ENCODE peak calls at places on chromosomes 2 and 18, in five cellular contexts. One of them, this sample, is unnamed.

GRCh38 chr2:40725040-40725439 is 273.1 kb upstream of the SLC8A1 start:
- DNase-seq in gastrocnemius medialis: no peak
- DNase-seq in uterus: no peak
- DNase-seq in endodermal cell: no peak
- DNase-seq in RWPE2: no peak
- DNase-seq in this sample: no peak

GRCh38 chr2:233705911-233706506 is 6.7 kb upstream of the UGT1A5 start:
- DNase-seq in endodermal cell: no peak
- DNase-seq in gastrocnemius medialis: no peak
- DNase-seq in uterus: no peak
- DNase-seq in RWPE2: no peak
- DNase-seq in this sample: no peak

GRCh38 chr18:80154293-80154692 is 45.2 kb downstream of the ADNP2 start:
- DNase-seq in endodermal cell: peak
- DNase-seq in RWPE2: no peak
- DNase-seq in uterus: no peak
- DNase-seq in gastrocnemius medialis: no peak
- DNase-seq in this sample: no peak

GRCh38 chr2:32918774-32919173 is 28.0 kb upstream of the LTBP1 start:
- DNase-seq in RWPE2: no peak
- DNase-seq in endodermal cell: no peak
- DNase-seq in gastrocnemius medialis: no peak
- DNase-seq in uterus: no peak
- DNase-seq in this sample: no peak

GRCh38 chr2:105287692-105288091 is 41.8 kb downstream of the TGFBRAP1 start:
- DNase-seq in RWPE2: no peak
- DNase-seq in gastrocnemius medialis: no peak
- DNase-seq in endodermal cell: peak
- DNase-seq in uterus: no peak
- DNase-seq in this sample: no peak

GRCh38 chr18:72675394-72675793 is 131.3 kb upstream of the CBLN2 start:
- DNase-seq in gastrocnemius medialis: no peak
- DNase-seq in RWPE2: no peak
- DNase-seq in endodermal cell: peak
- DNase-seq in uterus: no peak
- DNase-seq in this sample: no peak

GRCh38 chr2:70690846-70691245 is 77.2 kb downstream of the ADD2 start:
- DNase-seq in uterus: no peak
- DNase-seq in gastrocnemius medialis: no peak
- DNase-seq in RWPE2: no peak
- DNase-seq in endodermal cell: peak
- DNase-seq in this sample: no peak

GRCh38 chr2:40098786-40099470 is 319.9 kb upstream of the THUMPD2 start:
- DNase-seq in RWPE2: no peak
- DNase-seq in endodermal cell: no peak
- DNase-seq in uterus: no peak
- DNase-seq in gastrocnemius medialis: no peak
- DNase-seq in this sample: no peak

DNA sequence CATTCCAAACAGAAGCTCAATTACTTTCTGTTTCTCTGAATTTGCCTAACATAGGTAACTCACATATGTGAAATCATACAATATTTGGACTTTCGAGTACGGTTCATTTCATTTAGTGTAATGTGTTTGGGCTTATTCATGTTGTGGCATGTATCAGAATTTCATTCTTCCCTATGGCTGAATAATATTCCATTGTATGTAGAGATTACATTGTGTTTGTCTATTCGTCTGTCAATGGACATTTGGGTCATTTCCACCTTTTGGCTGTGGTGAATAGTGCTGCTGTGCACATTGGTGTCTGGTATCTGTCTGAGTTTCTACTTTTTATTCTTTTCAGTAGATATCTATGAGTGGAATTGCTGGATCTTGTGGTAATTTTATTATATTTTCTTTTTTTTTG is 43.9 kb downstream of the LBH start:
- DNase-seq in gastrocnemius medialis: no peak
- DNase-seq in RWPE2: no peak
- DNase-seq in uterus: no peak
- DNase-seq in endodermal cell: no peak
- DNase-seq in this sample: no peak
- H3K4me3 ChIP-seq in gastrocnemius medialis: no peak
- H3K4me3 ChIP-seq in RWPE2: no peak
- H3K4me3 ChIP-seq in uterus: no peak
- H3K4me3 ChIP-seq in endodermal cell: no peak
- H3K4me3 ChIP-seq in this sample: no peak

GRCh38 chr2:30351087-30351486 is 96.0 kb upstream of the LCLAT1 start:
- DNase-seq in uterus: no peak
- DNase-seq in gastrocnemius medialis: no peak
- DNase-seq in RWPE2: no peak
- DNase-seq in endodermal cell: no peak
- DNase-seq in this sample: no peak
- H3K4me3 ChIP-seq in uterus: no peak
- H3K4me3 ChIP-seq in gastrocnemius medialis: no peak
- H3K4me3 ChIP-seq in RWPE2: no peak
- H3K4me3 ChIP-seq in endodermal cell: no peak
- H3K4me3 ChIP-seq in this sample: no peak

DNA sequence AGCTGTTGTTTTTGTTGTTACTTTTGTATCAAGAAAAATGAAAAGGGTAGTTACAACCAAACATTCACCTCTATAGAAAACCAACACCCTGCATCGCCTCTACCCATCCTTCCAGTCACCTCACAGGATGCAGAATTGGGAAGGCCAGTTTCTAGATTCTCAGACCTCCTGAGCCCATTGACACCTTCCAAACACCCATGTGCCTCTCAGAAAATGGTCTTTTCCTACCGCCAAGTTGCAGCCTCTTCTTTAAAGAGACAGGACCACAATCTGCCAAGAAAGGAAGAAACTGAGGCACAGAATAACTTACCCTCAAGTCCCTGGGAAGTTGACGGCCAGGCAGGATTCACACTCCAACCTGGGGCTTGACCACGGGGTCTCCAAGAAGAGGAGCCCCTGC is 101.4 kb downstream of the TNS1 start:
- DNase-seq in endodermal cell: no peak
- DNase-seq in uterus: no peak
- DNase-seq in RWPE2: no peak
- DNase-seq in gastrocnemius medialis: no peak
- DNase-seq in this sample: no peak
- H3K4me3 ChIP-seq in endodermal cell: no peak
- H3K4me3 ChIP-seq in uterus: no peak
- H3K4me3 ChIP-seq in RWPE2: no peak
- H3K4me3 ChIP-seq in gastrocnemius medialis: no peak
- H3K4me3 ChIP-seq in this sample: peak

GRCh38 chr18:10926565-10927194 is 222.7 kb downstream of the PIEZO2 start:
- DNase-seq in gastrocnemius medialis: no peak
- DNase-seq in RWPE2: no peak
- DNase-seq in uterus: no peak
- DNase-seq in endodermal cell: no peak
- DNase-seq in this sample: no peak

GRCh38 chr18:10927290-10927979 is 221.9 kb downstream of the PIEZO2 start:
- DNase-seq in uterus: no peak
- DNase-seq in endodermal cell: no peak
- DNase-seq in gastrocnemius medialis: no peak
- DNase-seq in RWPE2: no peak
- DNase-seq in this sample: peak

GRCh38 chr18:10930078-10930477 is 219.3 kb downstream of the PIEZO2 start:
- DNase-seq in endodermal cell: no peak
- DNase-seq in gastrocnemius medialis: no peak
- DNase-seq in uterus: no peak
- DNase-seq in RWPE2: no peak
- DNase-seq in this sample: no peak

GRCh38 chr18:10928971-10929373 is 220.4 kb downstream of the PIEZO2 start:
- DNase-seq in endodermal cell: no peak
- DNase-seq in gastrocnemius medialis: no peak
- DNase-seq in uterus: no peak
- DNase-seq in RWPE2: no peak
- DNase-seq in this sample: peak

GRCh38 chr18:10927980-10928605 is 221.3 kb downstream of the PIEZO2 start:
- DNase-seq in gastrocnemius medialis: no peak
- DNase-seq in RWPE2: no peak
- DNase-seq in uterus: no peak
- DNase-seq in endodermal cell: no peak
- DNase-seq in this sample: no peak
- H3K4me3 ChIP-seq in gastrocnemius medialis: no peak
- H3K4me3 ChIP-seq in RWPE2: no peak
- H3K4me3 ChIP-seq in uterus: no peak
- H3K4me3 ChIP-seq in endodermal cell: no peak
- H3K4me3 ChIP-seq in this sample: no peak

DNA sequence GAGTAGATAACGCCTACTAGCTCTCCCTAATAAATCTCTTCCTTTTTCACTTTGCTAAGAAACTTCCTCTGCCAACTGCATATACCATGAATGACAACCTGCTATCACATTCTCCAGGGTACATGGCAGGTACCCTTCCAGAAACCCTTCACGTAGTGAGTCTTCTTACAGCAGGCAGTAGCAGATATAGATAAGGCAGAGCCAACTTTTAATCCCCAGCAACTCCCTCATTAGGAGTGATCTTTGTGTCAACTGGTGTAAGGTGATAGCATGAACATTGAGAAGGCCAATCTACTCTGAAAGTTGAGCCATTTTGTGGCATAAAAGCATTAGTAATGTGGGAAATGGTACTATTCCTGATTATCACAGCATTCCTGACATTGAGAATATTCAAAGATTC is 5.7 kb upstream of the STK17B start:
- DNase-seq in RWPE2: no peak
- DNase-seq in gastrocnemius medialis: no peak
- DNase-seq in uterus: no peak
- DNase-seq in endodermal cell: no peak
- DNase-seq in this sample: no peak
- H3K4me3 ChIP-seq in RWPE2: no peak
- H3K4me3 ChIP-seq in gastrocnemius medialis: no peak
- H3K4me3 ChIP-seq in uterus: no peak
- H3K4me3 ChIP-seq in endodermal cell: no peak
- H3K4me3 ChIP-seq in this sample: no peak

GRCh38 chr2:179262077-179262660 is 2.5 kb downstream of the SESTD1 start:
- DNase-seq in RWPE2: no peak
- DNase-seq in gastrocnemius medialis: no peak
- DNase-seq in uterus: no peak
- DNase-seq in endodermal cell: no peak
- DNase-seq in this sample: no peak
- H3K4me3 ChIP-seq in RWPE2: no peak
- H3K4me3 ChIP-seq in gastrocnemius medialis: no peak
- H3K4me3 ChIP-seq in uterus: no peak
- H3K4me3 ChIP-seq in endodermal cell: peak
- H3K4me3 ChIP-seq in this sample: no peak

GRCh38 chr2:150732491-150732890 is 245.0 kb upstream of the RND3 start:
- DNase-seq in RWPE2: no peak
- DNase-seq in gastrocnemius medialis: no peak
- DNase-seq in uterus: no peak
- DNase-seq in endodermal cell: no peak
- DNase-seq in this sample: no peak

GRCh38 chr2:150729495-150729955 is 242.1 kb upstream of the RND3 start:
- DNase-seq in endodermal cell: no peak
- DNase-seq in gastrocnemius medialis: no peak
- DNase-seq in RWPE2: no peak
- DNase-seq in uterus: no peak
- DNase-seq in this sample: no peak

GRCh38 chr2:150735894-150736498 is 248.5 kb upstream of the RND3 start:
- DNase-seq in gastrocnemius medialis: no peak
- DNase-seq in RWPE2: no peak
- DNase-seq in endodermal cell: no peak
- DNase-seq in uterus: no peak
- DNase-seq in this sample: no peak

GRCh38 chr2:150732064-150732463 is 244.6 kb upstream of the RND3 start:
- DNase-seq in gastrocnemius medialis: no peak
- DNase-seq in endodermal cell: no peak
- DNase-seq in RWPE2: no peak
- DNase-seq in uterus: no peak
- DNase-seq in this sample: peak

GRCh38 chr2:150733219-150733618 is 245.8 kb upstream of the RND3 start:
- DNase-seq in endodermal cell: no peak
- DNase-seq in uterus: no peak
- DNase-seq in gastrocnemius medialis: no peak
- DNase-seq in RWPE2: no peak
- DNase-seq in this sample: no peak
- H3K4me3 ChIP-seq in endodermal cell: no peak
- H3K4me3 ChIP-seq in uterus: no peak
- H3K4me3 ChIP-seq in gastrocnemius medialis: no peak
- H3K4me3 ChIP-seq in RWPE2: no peak
- H3K4me3 ChIP-seq in this sample: no peak

GRCh38 chr2:68379184-68379708 is 14.2 kb downstream of the PLEK start:
- DNase-seq in endodermal cell: no peak
- DNase-seq in uterus: no peak
- DNase-seq in gastrocnemius medialis: no peak
- DNase-seq in RWPE2: no peak
- DNase-seq in this sample: no peak

GRCh38 chr2:68375522-68376040 is 10.5 kb downstream of the PLEK start:
- DNase-seq in RWPE2: no peak
- DNase-seq in uterus: no peak
- DNase-seq in gastrocnemius medialis: no peak
- DNase-seq in endodermal cell: no peak
- DNase-seq in this sample: no peak

GRCh38 chr2:68374184-68374583 is 9.1 kb downstream of the PLEK start:
- DNase-seq in endodermal cell: no peak
- DNase-seq in uterus: no peak
- DNase-seq in RWPE2: no peak
- DNase-seq in gastrocnemius medialis: no peak
- DNase-seq in this sample: no peak

GRCh38 chr2:68372435-68372834 is 7.4 kb downstream of the PLEK start:
- DNase-seq in endodermal cell: no peak
- DNase-seq in RWPE2: no peak
- DNase-seq in uterus: no peak
- DNase-seq in gastrocnemius medialis: no peak
- DNase-seq in this sample: no peak

DNA sequence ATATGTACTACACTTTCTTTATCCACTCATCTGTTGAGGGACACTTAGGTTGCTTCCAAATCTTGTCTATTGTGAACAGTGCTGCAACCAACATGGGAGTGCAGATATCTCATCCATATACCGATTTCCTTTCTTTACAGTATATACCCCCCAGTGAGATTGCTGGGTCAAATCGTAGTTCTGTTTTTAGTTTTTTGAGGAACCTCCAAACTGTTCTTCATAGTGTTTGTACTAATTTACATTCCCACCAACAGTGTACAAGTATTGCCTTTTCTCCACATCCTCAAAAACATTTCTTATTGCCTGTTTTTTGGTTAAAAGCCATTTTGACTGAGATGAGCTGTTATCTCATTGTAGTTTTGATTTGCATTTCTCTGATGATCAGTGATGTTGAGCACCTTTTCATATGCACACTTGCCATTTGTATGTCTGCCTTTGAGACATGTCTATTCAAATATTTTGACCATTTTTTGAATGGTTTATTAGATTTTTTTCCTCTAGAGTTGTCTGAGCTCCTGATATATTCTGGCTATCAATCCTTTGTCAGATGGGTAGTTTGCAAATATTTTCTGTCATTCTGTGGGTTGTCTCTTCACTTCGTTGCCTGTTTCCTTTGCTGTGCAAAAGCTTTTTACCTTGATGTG is 12.2 kb downstream of the PLEK start:
- DNase-seq in uterus: no peak
- DNase-seq in RWPE2: no peak
- DNase-seq in endodermal cell: no peak
- DNase-seq in gastrocnemius medialis: no peak
- DNase-seq in this sample: no peak
- H3K4me3 ChIP-seq in uterus: no peak
- H3K4me3 ChIP-seq in RWPE2: no peak
- H3K4me3 ChIP-seq in endodermal cell: no peak
- H3K4me3 ChIP-seq in gastrocnemius medialis: no peak
- H3K4me3 ChIP-seq in this sample: no peak